ENCODE peak calls at places on chromosomes 1 and 21, in seven cellular contexts. T is naive thymus-derived CD4-positive, alpha-beta T cell; K is pancreas; Z is heart left ventricle; P is endodermal cell; S is SJSA1; F is esophagus muscularis mucosa. I is an unnamed sample.

GRCh38 chr1:46622341-46622740 is 5.7 kb upstream of the MOB3C start:
- DNase-seq in F (no peak), S (no peak), K (no peak), Z (no peak), P (peak; percentile 79), T (no peak), I (no peak)

GRCh38 chr1:96837817-96838216 is 116.2 kb downstream of the PTBP2 start:
- DNase-seq in T (no peak), K (no peak), S (no peak), Z (no peak), P (peak; percentile 52), F (no peak), I (no peak)

GRCh38 chr1:57019240-57019805 is 53.5 kb upstream of the C8B start:
- DNase-seq in S (no peak), Z (no peak), T (no peak), K (no peak), F (no peak), P (no peak), I (no peak)

GRCh38 chr1:186234976-186235686 is 139.9 kb downstream of the TPR start:
- DNase-seq in F (no peak), S (no peak), Z (no peak), K (no peak), T (no peak), P (no peak), I (no peak)

GRCh38 chr1:23273450-23274133 is 56.3 kb upstream of the HTR1D start:
- DNase-seq in T (no peak), K (no peak), F (no peak), S (peak; percentile 86), Z (no peak), P (no peak), I (no peak)

GRCh38 chr1:36199934-36200741 is 24.1 kb upstream of the THRAP3 start:
- DNase-seq in P (no peak), Z (peak; percentile 72), T (no peak), K (peak; percentile 33), S (no peak), F (no peak), I (no peak)

GRCh38 chr1:31410871-31411270 is 2.1 kb upstream of the SERINC2 start:
- DNase-seq in T (no peak), F (no peak), P (no peak), Z (no peak), K (no peak), S (no peak), I (no peak)

GRCh38 chr21:26709090-26709489 is 136.0 kb upstream of the CYYR1 start:
- DNase-seq in P (no peak), S (no peak), K (no peak), Z (no peak), T (no peak), F (no peak), I (no peak)

GRCh38 chr1:7045897-7046296 is 260.6 kb downstream of the CAMTA1 start:
- DNase-seq in T (no peak), Z (no peak), F (no peak), S (no peak), K (no peak), P (no peak), I (no peak)

GRCh38 chr1:66685265-66685664 is 67.0 kb upstream of the DYNLT5 start:
- DNase-seq in K (no peak), S (no peak), Z (no peak), P (no peak), T (no peak), F (no peak), I (no peak)

GRCh38 chr1:184790642-184791041 is 36.0 kb upstream of the EDEM3 start:
- DNase-seq in F (no peak), Z (no peak), K (no peak), S (no peak), T (no peak), P (no peak), I (no peak)

GRCh38 chr1:212638419-212639151 is 30.0 kb downstream of the ATF3 start:
- DNase-seq in K (no peak), Z (peak; percentile 70), P (no peak), F (no peak), S (no peak), T (no peak), I (no peak)

GRCh38 chr1:244674446-244674845 is 21.5 kb downstream of the DESI2 start:
- DNase-seq in P (no peak), Z (no peak), F (no peak), T (no peak), K (no peak), S (no peak), I (no peak)

GRCh38 chr1:84855947-84856660 is 36.9 kb downstream of the LPAR3 start:
- DNase-seq in S (no peak), K (no peak), T (no peak), Z (no peak), P (no peak), F (peak; percentile 77), I (no peak)

GRCh38 chr1:229874150-229874549 is 192.9 kb upstream of the GALNT2 start:
- DNase-seq in K (no peak), P (no peak), S (no peak), F (no peak), Z (no peak), T (no peak), I (no peak)

GRCh38 chr1:202133016-202133415 is 10.3 kb downstream of the GPR37L1 start:
- DNase-seq in S (no peak), K (no peak), F (no peak), P (no peak), T (no peak), Z (peak; percentile 40), I (no peak)
- H3K27ac ChIP-seq in S (no peak overlapping the region), K (peak overlapping the region; percentile 51), F (peak overlapping the region; percentile 89), P (no peak overlapping the region), T (no peak overlapping the region), Z (peak overlapping the region; percentile 83), I (no peak overlapping the region)

DNA sequence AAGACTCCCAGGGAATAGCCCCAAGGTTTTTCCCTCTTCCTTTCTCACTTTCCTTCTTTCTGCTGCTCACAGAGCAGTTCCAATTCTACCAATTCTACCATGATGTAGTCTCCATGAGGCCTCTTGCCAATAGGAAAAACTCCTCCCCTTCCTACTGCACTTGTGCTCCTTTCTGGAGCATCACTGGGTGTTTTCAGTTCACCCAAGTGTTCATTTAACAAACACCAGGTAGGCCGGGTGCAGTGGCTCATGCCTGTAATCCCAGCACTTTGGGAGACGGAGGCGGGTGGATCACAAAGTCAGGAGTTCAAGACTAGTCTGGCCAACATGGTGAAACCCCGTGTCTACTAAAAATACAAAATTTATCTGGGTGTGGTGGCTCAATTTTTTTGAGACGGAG is 26.6 kb upstream of the H3-3A start:
- DNase-seq in Z (no peak), F (no peak), T (no peak), P (no peak), K (no peak), S (no peak), I (no peak)
- H3K27ac ChIP-seq in Z (no peak overlapping the region), F (no peak overlapping the region), T (no peak overlapping the region), P (no peak overlapping the region), K (no peak overlapping the region), S (no peak overlapping the region), I (no peak overlapping the region)

DNA sequence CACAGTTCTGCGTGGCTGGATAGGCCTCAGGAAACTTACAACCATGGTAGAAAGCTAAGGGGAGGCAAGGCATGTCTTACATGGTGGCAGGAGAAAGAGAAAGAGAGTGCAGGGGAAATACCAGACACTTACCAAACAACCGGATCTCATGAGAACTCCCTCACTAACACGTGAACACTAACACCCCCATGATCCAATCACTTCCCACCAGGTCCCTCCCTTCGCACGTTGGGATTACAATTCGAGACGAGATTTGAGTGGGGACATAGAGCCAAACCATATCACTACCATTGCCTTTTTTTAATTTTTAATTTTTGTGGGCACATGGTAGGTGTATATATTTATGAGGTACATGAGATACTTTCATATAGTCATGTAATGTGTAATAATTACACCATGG is 23.8 kb upstream of the PPP1R8 start:
- DNase-seq in Z (no peak), F (no peak), K (no peak), P (no peak), S (no peak), T (no peak), I (no peak)
- H3K27ac ChIP-seq in Z (no peak overlapping the region), F (no peak overlapping the region), K (no peak overlapping the region), P (no peak overlapping the region), S (no peak overlapping the region), T (no peak overlapping the region), I (no peak overlapping the region)

DNA sequence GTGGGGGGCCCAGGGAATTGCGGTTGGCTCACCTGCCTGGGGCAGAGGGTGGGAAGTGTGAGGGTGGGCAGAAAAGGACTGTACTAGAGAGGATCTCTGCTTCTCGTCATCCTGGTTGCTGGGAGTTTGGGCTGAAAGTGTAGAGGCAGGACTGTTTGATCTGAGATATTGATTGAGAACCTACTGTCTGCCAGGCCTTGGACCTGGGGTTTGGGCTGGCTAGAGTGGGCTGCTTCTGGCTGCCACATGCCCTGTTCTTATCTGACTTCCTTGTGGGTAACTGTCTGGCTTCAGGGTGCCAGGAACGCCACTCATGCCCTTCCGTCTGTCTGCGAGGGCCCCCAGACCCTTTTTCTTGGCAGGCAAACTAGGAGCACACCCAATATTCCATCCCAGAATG is 200.9 kb downstream of the FOXD2 start:
- DNase-seq in F (no peak), K (no peak), S (no peak), P (no peak), T (no peak), Z (no peak), I (no peak)
- H3K27ac ChIP-seq in F (no peak overlapping the region), K (no peak overlapping the region), S (no peak overlapping the region), P (no peak overlapping the region), T (no peak overlapping the region), Z (no peak overlapping the region), I (no peak overlapping the region)

DNA sequence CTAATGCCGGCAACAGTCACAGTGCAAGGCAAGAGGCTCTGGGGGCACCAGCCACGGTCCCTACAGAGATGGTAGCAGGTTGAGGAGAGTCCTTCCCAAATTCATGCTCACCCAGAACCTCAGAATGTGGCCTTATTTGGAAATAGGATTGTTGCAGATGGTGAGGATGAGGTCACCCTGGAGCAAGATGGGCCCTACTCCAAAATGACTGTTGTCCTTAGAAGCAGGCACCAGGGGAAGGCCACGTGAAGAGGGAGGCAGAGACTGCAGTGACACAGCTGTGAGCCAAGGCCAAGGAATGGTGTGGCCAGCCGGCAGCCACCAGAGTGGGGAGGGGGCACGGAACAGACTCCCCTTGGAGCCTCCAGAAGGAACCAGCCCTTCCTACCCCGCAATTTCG is 70.8 kb upstream of the CLDN14 start:
- DNase-seq in F (no peak), P (no peak), Z (no peak), T (no peak), S (peak; percentile 34), K (no peak), I (no peak)
- H3K27ac ChIP-seq in F (no peak overlapping the region), P (no peak overlapping the region), Z (no peak overlapping the region), T (no peak overlapping the region), S (no peak overlapping the region), K (no peak overlapping the region), I (no peak overlapping the region)

GRCh38 chr21:18772876-18773275 is 369.3 kb upstream of the TMPRSS15 start:
- DNase-seq in Z (no peak), T (no peak), K (no peak), F (no peak), S (no peak), P (no peak), I (no peak)
- H3K27ac ChIP-seq in Z (no peak overlapping the region), T (no peak overlapping the region), K (no peak overlapping the region), F (no peak overlapping the region), S (no peak overlapping the region), P (no peak overlapping the region), I (no peak overlapping the region)

GRCh38 chr1:27357281-27358037 is 9.3 kb downstream of the MAP3K6 start:
- DNase-seq in K (peak; percentile 84), F (no peak), S (peak; percentile 65), T (peak; percentile 89), P (peak; percentile 95), Z (peak; percentile 82), I (peak; percentile 70)
- H3K27ac ChIP-seq in K (no peak overlapping the region), F (no peak overlapping the region), S (no peak overlapping the region), T (peak overlapping the region; percentile 70), P (no peak overlapping the region), Z (no peak overlapping the region), I (peak overlapping the region; percentile 59)

I was measured in effector memory CD4-positive, alpha-beta T cell.